ENCODE peak calls at places on chromosomes 7 and 10, in nine cellular contexts. E is NCI-H1436, U is HEK293T, K is GM13977, V is ACHN, I is activated B cell treated with CpG ODN at 0.5 μM for 24 hours, F is ecto neural progenitor cell, Z is neural crest cell, P is GM04503. Q is an unnamed sample.

GRCh38 chr7:111357691-111358090 is 204.6 kb downstream of the IMMP2L start:
- DNase-seq in E (no peak), U (no peak), K (no peak), V (peak; percentile 24), I (no peak), F (no peak), Z (no peak), P (no peak), Q (no peak)

GRCh38 chr10:4067552-4068254 is 282.7 kb upstream of the KLF6 start:
- DNase-seq in E (no peak), U (no peak), K (peak; percentile 9), V (no peak), I (no peak), F (no peak), Z (no peak), P (no peak), Q (no peak)

GRCh38 chr10:77237120-77237519 is 400.5 kb downstream of the KCNMA1 start:
- DNase-seq in E (no peak), U (no peak), K (no peak), V (no peak), I (no peak), F (no peak), Z (no peak), P (no peak), Q (no peak)

GRCh38 chr10:6171891-6172354 is 30.8 kb upstream of the PFKFB3 start:
- DNase-seq in E (no peak), U (no peak), K (no peak), V (no peak), I (no peak), F (no peak), Z (no peak), P (peak; percentile 68), Q (peak; percentile 63)

GRCh38 chr10:133315847-133316246 is 7.1 kb downstream of the ZNF511 start:
- DNase-seq in E (no peak), U (no peak), K (no peak), V (peak; percentile 35), I (no peak), F (no peak), Z (no peak), P (no peak), Q (no peak)

GRCh38 chr7:36048141-36048901 is 104.7 kb upstream of the EEPD1 start:
- DNase-seq in E (no peak), U (no peak), K (no peak), V (no peak), I (no peak), F (no peak), Z (no peak), P (peak; percentile 92), Q (peak; percentile 87)

GRCh38 chr10:131899695-131900349 is 986 bp upstream of the PPP2R2D start:
- DNase-seq in E (peak; percentile 9), U (peak; percentile 57), K (no peak), V (peak; percentile 30), I (no peak), F (no peak), Z (no peak), P (no peak), Q (no peak)

GRCh38 chr10:3294919-3295318 is 122.3 kb upstream of the PITRM1 start:
- DNase-seq in E (peak; percentile 5), U (no peak), K (no peak), V (no peak), I (no peak), F (no peak), Z (no peak), P (no peak), Q (no peak)

GRCh38 chr10:72693599-72693915 is 1.6 kb downstream of the MCU start:
- DNase-seq in E (no peak), U (no peak), K (no peak), V (no peak), I (no peak), F (no peak), Z (no peak), P (no peak), Q (no peak)